ENCODE peak calls at places on chromosomes 1 and 21, in ten cellular contexts. T is HFF-Myc, Y is heart right ventricle, N is AG09309, B is lung, I is GM12865, A is ovary, Q is GM23338, O is right atrium auricular region, M is mammary epithelial cell. J is an unnamed sample.

GRCh38 chr1:207389728-207390464 is 64.2 kb upstream of the CR2 start:
- DNase-seq in T (peak), Y (no peak), N (no peak), B (no peak), I (no peak), A (no peak), Q (no peak), O (no peak), M (peak), J (peak)

GRCh38 chr1:88022507-88022906 is 661.6 kb upstream of the PKN2 start:
- DNase-seq in T (no peak), Y (no peak), N (no peak), B (no peak), I (no peak), A (no peak), Q (no peak), O (no peak), M (no peak), J (no peak)

GRCh38 chr1:51517361-51518032 is 1.6 kb downstream of the EPS15 start:
- DNase-seq in T (no peak), Y (no peak), N (no peak), B (no peak), I (no peak), A (no peak), Q (no peak), O (no peak), M (peak), J (peak)

GRCh38 chr1:207938016-207938415 is 27.1 kb upstream of the CD34 start:
- DNase-seq in T (no peak), Y (no peak), N (no peak), B (no peak), I (no peak), A (no peak), Q (no peak), O (no peak), M (no peak), J (peak)

GRCh38 chr21:27643326-27643725 is 676.4 kb upstream of the ADAMTS5 start:
- DNase-seq in T (no peak), Y (no peak), N (no peak), B (no peak), I (no peak), A (no peak), Q (no peak), O (no peak), M (no peak), J (no peak)

GRCh38 chr1:67623906-67624305 is 61.1 kb upstream of the GADD45A start:
- DNase-seq in T (no peak), Y (no peak), N (no peak), B (no peak), I (no peak), A (no peak), Q (no peak), O (no peak), M (no peak), J (no peak)

GRCh38 chr1:180366386-180367068 is 135.8 kb downstream of the ACBD6 start:
- DNase-seq in T (no peak), Y (no peak), N (no peak), B (no peak), I (no peak), A (no peak), Q (no peak), O (no peak), M (no peak), J (peak)

GRCh38 chr1:233998926-233999325 is 94.5 kb downstream of the SLC35F3 start:
- DNase-seq in T (no peak), Y (no peak), N (no peak), B (no peak), I (no peak), A (no peak), Q (no peak), O (no peak), M (no peak), J (no peak)

GRCh38 chr1:113141650-113142473 is 68.9 kb downstream of the LRIG2 start:
- DNase-seq in T (no peak), Y (no peak), N (no peak), B (no peak), I (peak), A (no peak), Q (no peak), O (no peak), M (peak), J (peak)

GRCh38 chr1:31839662-31840343 is 24.0 kb upstream of the SPOCD1 start:
- DNase-seq in T (no peak), Y (no peak), N (no peak), B (no peak), I (no peak), A (no peak), Q (no peak), O (no peak), M (no peak), J (no peak)

GRCh38 chr1:28010979-28011378 is 51.2 kb downstream of the XKR8 start:
- DNase-seq in T (peak), Y (no peak), N (no peak), B (no peak), I (no peak), A (no peak), Q (no peak), O (no peak), M (no peak), J (no peak)

GRCh38 chr1:198443374-198444233 is 96.9 kb downstream of the ATP6V1G3 start:
- DNase-seq in T (peak), Y (no peak), N (peak), B (no peak), I (no peak), A (no peak), Q (no peak), O (no peak), M (peak), J (peak)

GRCh38 chr1:38530957-38531356 is 328.6 kb downstream of the RRAGC start:
- DNase-seq in T (no peak), Y (no peak), N (no peak), B (no peak), I (no peak), A (no peak), Q (no peak), O (no peak), M (no peak), J (no peak)

GRCh38 chr1:238558156-238558555 is 667.4 kb upstream of the ZP4 start:
- DNase-seq in T (no peak), Y (no peak), N (peak), B (no peak), I (no peak), A (no peak), Q (no peak), O (no peak), M (peak), J (peak)

GRCh38 chr1:23453455-23454000 is 29.0 kb upstream of the TCEA3 start:
- DNase-seq in T (no peak), Y (no peak), N (no peak), B (no peak), I (no peak), A (no peak), Q (no peak), O (no peak), M (no peak), J (no peak)

GRCh38 chr1:18612088-18612487 is 18.6 kb upstream of the PAX7 start:
- DNase-seq in T (no peak), Y (no peak), N (no peak), B (no peak), I (no peak), A (no peak), Q (no peak), O (no peak), M (no peak), J (no peak)

GRCh38 chr1:153866045-153866850 is 56.5 kb downstream of the GATAD2B start:
- DNase-seq in T (peak), Y (no peak), N (peak), B (no peak), I (peak), A (no peak), Q (no peak), O (no peak), M (no peak), J (peak)

GRCh38 chr1:1327291-1327690 is 2.7 kb downstream of the CPTP start:
- DNase-seq in T (no peak), Y (no peak), N (no peak), B (no peak), I (no peak), A (no peak), Q (no peak), O (no peak), M (no peak), J (no peak)

GRCh38 chr1:155078496-155079209 is at the start of gene EFNA3:
- DNase-seq in T (no peak), Y (peak), N (no peak), B (no peak), I (peak), A (peak), Q (peak), O (no peak), M (peak), J (peak)

GRCh38 chr21:45982256-45982757 is 737 bp downstream of the COL6A1 start:
- DNase-seq in T (no peak), Y (no peak), N (no peak), B (no peak), I (no peak), A (no peak), Q (no peak), O (no peak), M (no peak), J (no peak)

GRCh38 chr1:63947904-63948303 is 174.1 kb downstream of the ROR1 start:
- DNase-seq in T (no peak), Y (no peak), N (no peak), B (no peak), I (no peak), A (no peak), Q (no peak), O (no peak), M (no peak), J (no peak)

GRCh38 chr1:77796695-77797405 is 17.4 kb downstream of the MIGA1 start:
- DNase-seq in T (no peak), Y (no peak), N (no peak), B (no peak), I (no peak), A (no peak), Q (no peak), O (no peak), M (peak), J (no peak)

GRCh38 chr21:46551636-46552241 is 53.1 kb downstream of the S100B start:
- DNase-seq in T (no peak), Y (no peak), N (no peak), B (peak), I (no peak), A (no peak), Q (peak), O (peak), M (no peak), J (no peak)

GRCh38 chr21:36835383-36835795 is 131.1 kb downstream of the HLCS start:
- DNase-seq in T (no peak), Y (peak), N (no peak), B (no peak), I (no peak), A (no peak), Q (no peak), O (no peak), M (no peak), J (no peak)

GRCh38 chr1:86089765-86090164 is 66.8 kb downstream of the COL24A1 start:
- DNase-seq in T (no peak), Y (no peak), N (no peak), B (no peak), I (no peak), A (no peak), Q (no peak), O (no peak), M (no peak), J (no peak)

DNA sequence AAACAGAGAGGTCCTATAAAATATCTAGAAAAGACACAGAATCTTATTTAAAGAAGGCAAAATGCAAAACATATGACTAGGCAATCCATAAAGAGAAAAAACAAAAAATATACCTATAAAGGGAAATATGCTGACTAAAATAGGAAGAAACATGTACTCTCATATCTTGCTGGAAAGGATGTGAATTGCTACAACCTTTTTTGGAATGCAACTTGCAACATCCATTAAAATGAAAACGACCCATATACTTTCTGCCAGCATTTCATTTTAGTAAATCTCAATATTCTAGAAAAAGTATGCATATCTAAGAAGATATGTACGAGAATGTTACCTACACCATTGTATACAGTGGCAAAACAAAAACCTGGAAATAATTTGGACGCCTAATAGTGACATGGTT is 56.7 kb downstream of the EDEM3 start:
- DNase-seq in T (no peak), Y (no peak), N (no peak), B (no peak), I (no peak), A (no peak), Q (no peak), O (no peak), M (no peak), J (no peak)
- TF ChIP-seq CTCF in T (no peak), Y (no peak), N (no peak), B (no peak), I (no peak), A (no peak), Q (no peak), O (no peak), M (no peak), J (no peak)

GRCh38 chr1:240672132-240672811 is 60.3 kb upstream of the GREM2 start:
- DNase-seq in T (no peak), Y (no peak), N (no peak), B (no peak), I (no peak), A (no peak), Q (no peak), O (no peak), M (no peak), J (no peak)
- H3K4me3 ChIP-seq in T (no peak), Y (no peak), N (no peak), B (no peak), I (no peak), A (no peak), Q (no peak), O (no peak), M (no peak), J (no peak)

GRCh38 chr1:179023946-179024345 is 1.7 kb upstream of the FAM20B start:
- DNase-seq in T (no peak), Y (no peak), N (no peak), B (no peak), I (no peak), A (no peak), Q (no peak), O (no peak), M (no peak), J (no peak)

GRCh38 chr1:179029293-179029692 is 3.6 kb downstream of the FAM20B start:
- DNase-seq in T (no peak), Y (no peak), N (no peak), B (no peak), I (peak), A (no peak), Q (peak), O (no peak), M (no peak), J (no peak)

GRCh38 chr1:179026813-179027664 is 1.3 kb downstream of the FAM20B start:
- DNase-seq in T (no peak), Y (no peak), N (no peak), B (no peak), I (no peak), A (no peak), Q (no peak), O (no peak), M (no peak), J (no peak)

GRCh38 chr1:179025125-179025974 is at the start of gene FAM20B:
- DNase-seq in T (peak), Y (peak), N (peak), B (peak), I (peak), A (peak), Q (peak), O (peak), M (peak), J (peak)

DNA sequence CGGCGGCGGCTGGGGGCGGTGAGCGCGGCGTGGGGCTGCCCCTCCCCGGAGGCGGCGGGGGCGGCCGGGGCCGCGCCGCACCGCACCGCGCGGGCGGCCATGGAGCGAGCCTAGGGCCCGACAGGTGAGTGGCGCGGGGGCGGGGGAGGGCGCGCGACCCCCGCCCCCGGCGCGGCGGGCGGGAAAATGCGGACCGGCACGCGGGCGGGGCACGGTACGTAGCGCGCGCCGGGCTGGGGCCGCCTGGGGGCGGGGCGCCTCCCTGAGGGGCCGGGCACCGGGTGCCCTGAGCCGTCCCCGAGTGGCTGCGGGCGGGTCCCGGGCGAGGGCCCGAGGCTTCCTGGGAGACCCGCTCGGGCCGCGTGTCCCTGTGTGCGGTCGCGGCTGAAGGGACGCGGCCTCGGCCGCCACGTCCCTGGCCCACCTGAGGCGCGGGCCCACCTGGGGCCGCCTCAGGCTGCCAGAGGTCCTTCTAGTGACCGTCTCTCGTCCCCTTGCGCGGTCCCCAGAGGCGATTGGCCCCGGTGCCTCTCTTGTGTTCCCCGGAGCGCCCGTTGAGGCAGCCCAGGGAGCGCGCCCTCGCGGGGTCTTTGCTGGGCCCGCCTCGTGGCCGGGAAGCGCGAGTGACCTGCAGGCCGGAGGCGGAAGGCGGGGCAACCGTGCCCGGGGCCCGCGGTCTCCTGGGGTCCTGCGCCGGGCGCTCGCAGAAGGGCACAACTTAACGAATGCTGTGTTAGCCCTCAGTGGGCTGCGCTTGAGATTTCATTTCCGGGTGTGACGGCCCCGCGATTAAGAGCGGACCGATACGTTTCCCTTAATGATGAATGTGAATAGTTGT is 500 bp downstream of the FAM20B start:
- DNase-seq in T (no peak), Y (peak), N (no peak), B (peak), I (peak), A (peak), Q (peak), O (no peak), M (peak), J (peak)
- TF ChIP-seq CTCF in T (no peak), Y (no peak), N (no peak), B (no peak), I (no peak), A (no peak), Q (no peak), O (no peak), M (no peak), J (no peak)

GRCh38 chr21:44752701-44753235 is 41.4 kb upstream of the TSPEAR start:
- DNase-seq in T (no peak), Y (no peak), N (no peak), B (no peak), I (no peak), A (no peak), Q (no peak), O (no peak), M (peak), J (no peak)
- H3K4me3 ChIP-seq in T (no peak), Y (no peak), N (no peak), B (no peak), I (no peak), A (no peak), Q (no peak), O (no peak), M (no peak), J (no peak)

DNA sequence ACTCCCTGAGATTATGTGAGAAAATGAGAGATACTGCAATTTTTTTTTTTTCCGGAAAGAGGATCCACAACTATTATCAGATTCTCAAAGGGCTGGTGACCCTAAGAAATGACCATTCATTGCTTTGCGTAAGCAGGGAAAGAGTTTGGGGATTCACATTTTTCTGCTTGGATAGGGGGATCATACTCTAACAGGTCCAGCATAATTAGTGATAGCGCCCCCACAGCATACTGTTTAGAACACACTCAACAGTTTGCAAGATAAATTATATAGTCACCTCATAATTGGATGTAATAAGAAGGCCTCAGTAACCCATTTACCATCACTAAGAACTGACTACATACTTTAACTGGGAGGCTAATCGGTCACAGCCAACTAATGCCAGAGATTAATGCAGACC is 1.9 kb downstream of the CCT3 start:
- DNase-seq in T (no peak), Y (no peak), N (no peak), B (no peak), I (peak), A (no peak), Q (peak), O (no peak), M (no peak), J (no peak)
- TF ChIP-seq CTCF in T (peak), Y (no peak), N (no peak), B (no peak), I (peak), A (no peak), Q (peak), O (no peak), M (peak), J (no peak)

GRCh38 chr21:17795084-17796036 is 23.8 kb downstream of the C21orf91 start:
- DNase-seq in T (no peak), Y (no peak), N (no peak), B (no peak), I (no peak), A (no peak), Q (no peak), O (no peak), M (no peak), J (no peak)
- H3K4me3 ChIP-seq in T (no peak), Y (no peak), N (no peak), B (no peak), I (no peak), A (no peak), Q (no peak), O (no peak), M (no peak), J (no peak)

DNA sequence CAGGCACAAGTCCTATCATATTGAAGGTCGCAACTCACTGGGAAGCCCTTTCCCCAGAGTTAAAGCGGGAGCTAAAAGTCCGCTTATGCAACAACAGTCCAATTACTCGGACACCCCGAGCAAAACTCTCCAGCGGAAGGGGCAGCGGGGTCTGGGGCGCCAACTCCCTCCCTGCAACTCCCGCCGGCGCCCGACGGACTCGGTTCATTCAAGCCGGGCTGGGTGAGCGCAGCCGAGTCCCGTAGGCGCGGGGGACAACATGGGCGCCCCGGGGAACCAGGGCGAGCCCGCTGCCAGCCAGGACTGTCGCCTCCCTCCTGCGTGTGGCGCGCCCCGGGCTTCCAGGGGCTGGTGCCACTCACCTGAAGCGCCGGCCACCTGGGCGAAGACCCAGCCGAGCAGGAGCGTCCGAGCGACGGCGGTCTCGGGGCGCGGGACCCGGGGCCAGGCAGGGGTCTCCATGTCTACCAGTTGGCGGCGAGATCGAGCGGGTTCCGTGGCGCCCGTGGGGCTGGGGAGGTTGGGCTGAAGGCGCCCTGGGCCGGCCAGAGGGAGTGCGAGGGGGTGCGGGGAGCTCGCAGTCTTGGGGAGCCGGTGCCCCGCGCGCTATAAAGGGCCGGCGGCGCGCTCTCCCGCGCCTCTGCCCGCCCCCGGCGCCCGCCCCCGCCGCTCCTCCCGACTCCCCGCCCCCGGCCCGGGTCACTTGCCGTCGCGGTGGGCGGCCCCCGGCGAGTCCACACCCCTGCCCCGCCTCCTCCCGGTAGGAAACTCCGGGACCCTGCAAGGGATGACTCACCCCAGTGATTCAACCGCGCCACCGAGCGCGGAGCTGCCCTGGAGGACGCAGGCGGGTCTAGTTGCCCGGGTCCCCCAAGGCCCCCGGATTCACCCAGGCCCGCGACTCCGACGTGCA is at the start of gene F3:
- DNase-seq in T (no peak), Y (peak), N (no peak), B (peak), I (peak), A (peak), Q (peak), O (peak), M (peak), J (peak)
- TF ChIP-seq CTCF in T (no peak), Y (no peak), N (peak), B (no peak), I (no peak), A (no peak), Q (no peak), O (no peak), M (no peak), J (no peak)

J was measured in astrocyte of the spinal cord.